ENCODE peak calls at places on chromosomes 7 and 10, in five cellular contexts. B is kidney; G is CD8-positive, alpha-beta T cell; E is CD4-positive, CD25-positive, alpha-beta regulatory T cell; R is stomach. V is an unnamed sample.

GRCh38 chr7:19114591-19114855 is 2.9 kb downstream of the TWIST1 start:
- DNase-seq in G (no peak), R (no peak), B (no peak), E (no peak), V (no peak)

GRCh38 chr7:100963386-100963785 is 6.0 kb upstream of the MUC12 start:
- DNase-seq in G (no peak), R (no peak), B (no peak), E (no peak), V (no peak)

GRCh38 chr10:88728107-88728763 is 22.2 kb downstream of the LIPK start:
- DNase-seq in G (no peak), E (no peak), B (peak; percentile 52), R (no peak), V (peak; percentile 5)

GRCh38 chr10:24209946-24210491 is 1.1 kb downstream of the KIAA1217 start:
- DNase-seq in E (no peak), B (peak; percentile 55), R (no peak), G (no peak), V (no peak)

GRCh38 chr7:151687523-151688235 is 168.0 kb upstream of the RHEB start:
- DNase-seq in E (no peak), B (peak; percentile 92), R (peak; percentile 72), G (no peak), V (no peak)

GRCh38 chr7:29483219-29484104 is 80.2 kb upstream of the PRR15 start:
- DNase-seq in G (no peak), R (no peak), E (no peak), B (no peak), V (no peak)

GRCh38 chr10:22010973-22011408 is 7.5 kb upstream of the DNAJC1 start:
- DNase-seq in B (no peak), G (no peak), R (no peak), E (peak; percentile 55), V (no peak)

GRCh38 chr7:17532861-17533404 is 234.5 kb downstream of the AHR start:
- DNase-seq in B (no peak), G (no peak), R (no peak), E (no peak), V (no peak)

GRCh38 chr7:92955081-92955480 is 118.7 kb upstream of the CDK6 start:
- DNase-seq in E (no peak), G (no peak), R (no peak), B (no peak), V (no peak)

GRCh38 chr10:68082815-68083395 is 7.8 kb upstream of the HERC4 start:
- DNase-seq in E (no peak), G (no peak), B (no peak), R (no peak), V (no peak)

GRCh38 chr7:47254081-47255006 is 327.6 kb downstream of the TNS3 start:
- DNase-seq in E (peak; percentile 2), B (peak; percentile 96), R (peak; percentile 84), G (peak; percentile 22), V (no peak)

GRCh38 chr10:111146025-111146640 is 69.3 kb downstream of the ADRA2A start:
- DNase-seq in R (no peak), E (no peak), B (no peak), G (no peak), V (no peak)

GRCh38 chr7:85184599-85185354 is 2.1 kb downstream of the SEMA3D start:
- DNase-seq in B (peak; percentile 59), E (no peak), R (no peak), G (no peak), V (no peak)

GRCh38 chr7:157309990-157310668 is 26.7 kb upstream of the DNAJB6 start:
- DNase-seq in R (no peak), G (no peak), B (no peak), E (no peak), V (no peak)

GRCh38 chr10:12978885-12979284 is 22.6 kb downstream of the CCDC3 start:
- DNase-seq in G (no peak), E (no peak), R (no peak), B (no peak), V (no peak)

GRCh38 chr7:87452279-87452678 is 23.2 kb downstream of the ABCB4 start:
- DNase-seq in G (no peak), E (no peak), B (no peak), R (no peak), V (no peak)

GRCh38 chr7:35695628-35695888 is 623 bp upstream of the HERPUD2 start:
- DNase-seq in B (no peak), R (no peak), E (no peak), G (no peak), V (no peak)

GRCh38 chr10:73889014-73889413 is 14.7 kb upstream of the CAMK2G start:
- DNase-seq in B (peak; percentile 86), R (peak; percentile 57), E (no peak), G (no peak), V (no peak)

GRCh38 chr7:139828880-139829653 is at the start of gene TBXAS1:
- DNase-seq in G (no peak), B (no peak), E (no peak), R (peak; percentile 48), V (no peak)

GRCh38 chr10:115921795-115922194 is 351.2 kb downstream of the GFRA1 start:
- DNase-seq in B (no peak), E (no peak), G (no peak), R (no peak), V (no peak)

GRCh38 chr10:121266370-121266769 is 331.9 kb downstream of the FGFR2 start:
- DNase-seq in B (no peak), R (no peak), E (no peak), G (no peak), V (no peak)

GRCh38 chr10:110414563-110415309 is 83.0 kb upstream of the DUSP5 start:
- DNase-seq in G (peak; percentile 76), E (peak; percentile 87), R (peak; percentile 70), B (peak; percentile 88), V (peak; percentile 87)

GRCh38 chr10:21399392-21400015 is 126.0 kb downstream of the SKIDA1 start:
- DNase-seq in G (no peak), B (no peak), E (no peak), R (no peak), V (no peak)

GRCh38 chr7:44282601-44283171 is 42.7 kb downstream of the CAMK2B start:
- DNase-seq in R (no peak), G (no peak), E (no peak), B (peak; percentile 58), V (no peak)

GRCh38 chr10:28581916-28582315 is 49.0 kb downstream of the WAC start:
- DNase-seq in R (no peak), E (no peak), B (no peak), G (no peak), V (no peak)

GRCh38 chr7:94452257-94452656 is 57.4 kb upstream of the CASD1 start:
- DNase-seq in B (no peak), E (no peak), G (no peak), R (no peak), V (no peak)

GRCh38 chr10:116947838-116948529 is 57.0 kb downstream of the SHTN1 start:
- DNase-seq in R (no peak), E (no peak), G (no peak), B (no peak), V (no peak)

GRCh38 chr7:90624128-90624980 is 28.2 kb downstream of the CDK14 start:
- DNase-seq in R (no peak), E (no peak), B (no peak), G (no peak), V (no peak)

GRCh38 chr7:1693419-1693990 is 23.4 kb downstream of the ELFN1 start:
- DNase-seq in G (no peak), R (peak; percentile 13), E (no peak), B (peak; percentile 59), V (no peak)

GRCh38 chr10:60122190-60122589 is 215.8 kb upstream of the CCDC6 start:
- DNase-seq in R (no peak), B (no peak), E (no peak), G (no peak), V (no peak)

GRCh38 chr10:60125928-60126327 is 219.6 kb upstream of the CCDC6 start:
- DNase-seq in R (no peak), E (no peak), G (no peak), B (no peak), V (no peak)

GRCh38 chr10:60124536-60124935 is 218.2 kb upstream of the CCDC6 start:
- DNase-seq in R (no peak), E (no peak), B (no peak), G (no peak), V (no peak)

GRCh38 chr10:60123172-60123571 is 216.8 kb upstream of the CCDC6 start:
- DNase-seq in G (no peak), R (no peak), B (no peak), E (no peak), V (no peak)

GRCh38 chr10:60123668-60124067 is 217.3 kb upstream of the CCDC6 start:
- DNase-seq in E (no peak), R (no peak), B (no peak), G (no peak), V (no peak)
- H3K27ac ChIP-seq in E (no peak overlapping the region), R (no peak overlapping the region), B (peak overlapping the region; percentile 53), G (no peak overlapping the region), V (no peak overlapping the region)

GRCh38 chr10:99981581-99982199 is 28.1 kb downstream of the DNMBP start:
- DNase-seq in B (no peak), E (no peak), G (no peak), R (no peak), V (no peak)
- H3K27ac ChIP-seq in B (peak overlapping the region; percentile 28), E (no peak overlapping the region), G (no peak overlapping the region), R (no peak overlapping the region), V (no peak overlapping the region)

GRCh38 chr10:63396123-63396719 is 69.6 kb downstream of the JMJD1C start:
- DNase-seq in R (no peak), B (no peak), G (no peak), E (no peak), V (no peak)
- H3K27ac ChIP-seq in R (no peak overlapping the region), B (no peak overlapping the region), G (no peak overlapping the region), E (no peak overlapping the region), V (no peak overlapping the region)

GRCh38 chr10:6402960-6403359 is 177.1 kb downstream of the PRKCQ start:
- DNase-seq in G (no peak), E (no peak), R (no peak), B (no peak), V (no peak)

GRCh38 chr10:6400331-6400730 is 179.7 kb downstream of the PRKCQ start:
- DNase-seq in E (no peak), R (no peak), B (no peak), G (no peak), V (no peak)

GRCh38 chr10:6401066-6401465 is 179.0 kb downstream of the PRKCQ start:
- DNase-seq in E (no peak), R (no peak), G (no peak), B (no peak), V (no peak)

GRCh38 chr10:6402349-6402709 is 177.7 kb downstream of the PRKCQ start:
- DNase-seq in B (no peak), G (no peak), R (no peak), E (no peak), V (no peak)

GRCh38 chr10:6401562-6402348 is 178.3 kb downstream of the PRKCQ start:
- DNase-seq in B (peak; percentile 87), G (peak; percentile 40), R (peak; percentile 81), E (peak; percentile 67), V (peak; percentile 52)
- H3K27ac ChIP-seq in B (no peak overlapping the region), G (no peak overlapping the region), R (no peak overlapping the region), E (no peak overlapping the region), V (no peak overlapping the region)

GRCh38 chr7:64098-64521 is 128.3 kb upstream of the FAM20C start:
- DNase-seq in B (peak; percentile 55), E (no peak), G (no peak), R (peak; percentile 52), V (no peak)
- H3K27ac ChIP-seq in B (no peak overlapping the region), E (no peak overlapping the region), G (no peak overlapping the region), R (no peak overlapping the region), V (no peak overlapping the region)

GRCh38 chr10:102335184-102335583 is 60.3 kb upstream of the NFKB2 start:
- DNase-seq in B (no peak), E (no peak), R (peak; percentile 33), G (no peak), V (no peak)
- H3K27ac ChIP-seq in B (no peak overlapping the region), E (no peak overlapping the region), R (no peak overlapping the region), G (no peak overlapping the region), V (no peak overlapping the region)

GRCh38 chr7:104922187-104923009 is 91.6 kb upstream of the KMT2E start:
- DNase-seq in R (no peak), G (no peak), B (no peak), E (no peak), V (no peak)
- H3K27ac ChIP-seq in R (no peak overlapping the region), G (no peak overlapping the region), B (peak overlapping the region; percentile 54), E (no peak overlapping the region), V (no peak overlapping the region)

V was measured in CD4-positive, alpha-beta T cell.